ENCODE peak calls at places on chromosome 16, in nine cellular contexts. H, B, F, U, A, E, N, Q and K are unnamed samples.

GRCh38 chr16:89319883-89320716 is 102.6 kb downstream of the ZNF778 start:
- DNase-seq in U (no peak), H (peak; percentile 49), A (peak; percentile 76), Q (peak; percentile 87), F (peak; percentile 88), E (peak; percentile 51), B (no peak), N (peak; percentile 84), K (no peak)

GRCh38 chr16:85080923-85081498 is 31.3 kb downstream of the CIBAR2 start:
- DNase-seq in N (no peak), A (no peak), H (no peak), U (no peak), B (no peak), F (no peak), Q (no peak), E (no peak), K (no peak)

GRCh38 chr16:31528726-31529397 is 1.2 kb downstream of the AHSP start:
- DNase-seq in H (no peak), B (no peak), U (no peak), F (no peak), A (no peak), N (no peak), E (no peak), Q (peak; percentile 61), K (no peak)

GRCh38 chr16:50056226-50056625 is 9.5 kb upstream of the HEATR3 start:
- DNase-seq in Q (no peak), B (no peak), F (no peak), U (no peak), A (no peak), E (no peak), N (no peak), H (no peak), K (no peak)

GRCh38 chr16:66534376-66534799 is 15.5 kb downstream of the TK2 start:
- DNase-seq in N (no peak), B (no peak), F (no peak), A (no peak), U (no peak), H (no peak), Q (peak; percentile 35), E (no peak), K (no peak)

GRCh38 chr16:89044394-89045180 is 49.1 kb upstream of the ACSF3 start:
- DNase-seq in H (no peak), N (no peak), F (no peak), B (no peak), E (no peak), U (no peak), Q (no peak), A (no peak), K (no peak)

GRCh38 chr16:84228321-84228838 is 11.4 kb downstream of the KCNG4 start:
- DNase-seq in F (peak; percentile 87), B (peak; percentile 41), H (no peak), N (peak; percentile 99), E (peak; percentile 46), Q (peak; percentile 89), A (peak; percentile 59), U (no peak), K (no peak)

GRCh38 chr16:87384162-87384999 is 805 bp upstream of the FBXO31 start:
- DNase-seq in U (peak; percentile 74), H (no peak), N (no peak), Q (no peak), A (peak; percentile 56), F (peak; percentile 43), B (no peak), E (no peak), K (no peak)

GRCh38 chr16:82317411-82318168 is 147.6 kb upstream of the MPHOSPH6 start:
- DNase-seq in B (no peak), N (no peak), Q (peak; percentile 16), U (no peak), E (no peak), H (no peak), F (no peak), A (no peak), K (no peak)

GRCh38 chr16:28165549-28166046 is 46.2 kb downstream of the XPO6 start:
- DNase-seq in E (no peak), F (no peak), Q (no peak), B (no peak), U (no peak), N (no peak), H (no peak), A (no peak), K (no peak)

GRCh38 chr16:1526608-1527555 is 6.6 kb upstream of the TMEM204 start:
- DNase-seq in B (no peak), H (peak; percentile 38), E (no peak), U (no peak), Q (no peak), A (no peak), F (no peak), N (no peak), K (no peak)